ENCODE peak calls at places on chromosomes 16 and 17, in seven cellular contexts. Z is lower leg skin, T is ascending aorta, F is IMR-90, D is NB4, C is HepG2, M is omental fat pad. V is an unnamed sample.

GRCh38 chr17:44793885-44794698 is 35.3 kb downstream of the ADAM11 start:
- DNase-seq in Z (no peak), T (no peak), F (no peak), D (no peak), C (no peak), M (no peak), V (no peak)

GRCh38 chr17:74215332-74215727 is 2.0 kb downstream of the TTYH2 start:
- DNase-seq in Z (no peak), T (no peak), F (no peak), D (no peak), C (no peak), M (no peak), V (no peak)

GRCh38 chr17:51060396-51060795 is 60.3 kb downstream of the SPAG9 start:
- DNase-seq in Z (no peak), T (no peak), F (no peak), D (no peak), C (no peak), M (no peak), V (no peak)

GRCh38 chr17:75688209-75688771 is 21.2 kb downstream of the SAP30BP start:
- DNase-seq in Z (no peak), T (no peak), F (no peak), D (peak; percentile 83), C (no peak), M (no peak), V (no peak)

GRCh38 chr16:27340654-27341053 is 26.9 kb downstream of the IL4R start:
- DNase-seq in Z (no peak), T (no peak), F (no peak), D (no peak), C (no peak), M (no peak), V (no peak)

GRCh38 chr17:50280068-50280467 is 5.8 kb downstream of the TMEM92 start:
- DNase-seq in Z (no peak), T (no peak), F (no peak), D (peak; percentile 50), C (no peak), M (no peak), V (no peak)

GRCh38 chr17:29625037-29625750 is 2.5 kb upstream of the CORO6 start:
- DNase-seq in Z (no peak), T (no peak), F (peak; percentile 35), D (no peak), C (no peak), M (no peak), V (no peak)

GRCh38 chr17:43940630-43941029 is 1.6 kb downstream of the PPY start:
- DNase-seq in Z (no peak), T (no peak), F (peak; percentile 35), D (peak; percentile 59), C (peak; percentile 73), M (no peak), V (no peak)

GRCh38 chr17:79046501-79047280 is 22.7 kb downstream of the C1QTNF1 start:
- DNase-seq in Z (no peak), T (no peak), F (no peak), D (no peak), C (no peak), M (peak; percentile 19), V (no peak)

GRCh38 chr16:19281246-19281645 is 4.3 kb upstream of the CLEC19A start:
- DNase-seq in Z (no peak), T (no peak), F (no peak), D (no peak), C (no peak), M (no peak), V (no peak)

GRCh38 chr17:15271731-15272130 is 6.6 kb upstream of the PMP22 start:
- DNase-seq in Z (no peak), T (peak; percentile 42), F (peak; percentile 65), D (no peak), C (no peak), M (no peak), V (no peak)

GRCh38 chr16:4494746-4495490 is 18.7 kb downstream of the HMOX2 start:
- DNase-seq in Z (no peak), T (no peak), F (peak; percentile 86), D (no peak), C (no peak), M (no peak), V (no peak)

GRCh38 chr17:76270770-76271668 is 5.9 kb downstream of the UBALD2 start:
- DNase-seq in Z (no peak), T (no peak), F (no peak), D (no peak), C (no peak), M (no peak), V (peak; percentile 45)

GRCh38 chr16:12356622-12357365 is 380.3 kb downstream of the SNX29 start:
- DNase-seq in Z (no peak), T (no peak), F (no peak), D (no peak), C (no peak), M (no peak), V (no peak)

GRCh38 chr16:68722119-68723024 is 14.7 kb upstream of the CDH1 start:
- DNase-seq in Z (no peak), T (no peak), F (no peak), D (no peak), C (no peak), M (no peak), V (no peak)

GRCh38 chr17:59465949-59466307 is 99.5 kb upstream of the DHX40 start:
- DNase-seq in Z (no peak), T (no peak), F (no peak), D (no peak), C (no peak), M (no peak), V (no peak)

GRCh38 chr17:50194441-50195195 is 6.8 kb downstream of the COL1A1 start:
- DNase-seq in Z (no peak), T (no peak), F (no peak), D (no peak), C (no peak), M (no peak), V (no peak)

GRCh38 chr16:88770459-88771293 is 14.3 kb downstream of the PIEZO1 start:
- DNase-seq in Z (no peak), T (no peak), F (peak; percentile 87), D (peak; percentile 99), C (peak; percentile 81), M (no peak), V (no peak)

GRCh38 chr17:80455328-80455710 is 21.1 kb downstream of the NPTX1 start:
- DNase-seq in Z (no peak), T (peak; percentile 76), F (peak; percentile 46), D (no peak), C (peak; percentile 64), M (no peak), V (peak; percentile 87)

GRCh38 chr17:45147102-45147580 is 1.1 kb upstream of the HEXIM1 start:
- DNase-seq in Z (no peak), T (peak; percentile 86), F (peak; percentile 62), D (peak; percentile 87), C (no peak), M (no peak), V (peak; percentile 73)

GRCh38 chr16:89507219-89507833 is 877 bp upstream of the SPG7 start:
- DNase-seq in Z (no peak), T (no peak), F (no peak), D (no peak), C (no peak), M (no peak), V (no peak)

GRCh38 chr17:2171725-2172446 is 117.0 kb downstream of the HIC1 start:
- DNase-seq in Z (peak; percentile 57), T (peak; percentile 83), F (peak; percentile 99), D (no peak), C (peak; percentile 82), M (no peak), V (no peak)

GRCh38 chr17:9907131-9907530 is 2.1 kb upstream of the RCVRN start:
- DNase-seq in Z (no peak), T (no peak), F (no peak), D (no peak), C (no peak), M (no peak), V (no peak)

GRCh38 chr17:6072157-6072556 is 2.0 kb downstream of the WSCD1 start:
- DNase-seq in Z (no peak), T (no peak), F (no peak), D (no peak), C (no peak), M (no peak), V (no peak)

GRCh38 chr17:49755681-49756283 is 8.1 kb downstream of the FAM117A start:
- DNase-seq in Z (no peak), T (no peak), F (no peak), D (no peak), C (no peak), M (no peak), V (no peak)

GRCh38 chr17:65856865-65857264 is 295.4 kb upstream of the AXIN2 start:
- DNase-seq in Z (no peak), T (no peak), F (peak; percentile 22), D (no peak), C (no peak), M (no peak), V (no peak)

GRCh38 chr16:4640572-4641305 is 16.1 kb downstream of the MGRN1 start:
- DNase-seq in Z (no peak), T (no peak), F (no peak), D (no peak), C (no peak), M (no peak), V (no peak)

GRCh38 chr17:4317648-4318047 is 48.8 kb downstream of the UBE2G1 start:
- DNase-seq in Z (no peak), T (no peak), F (no peak), D (no peak), C (no peak), M (no peak), V (no peak)

GRCh38 chr16:85767569-85767968 is 16.7 kb upstream of the C16orf74 start:
- DNase-seq in Z (no peak), T (no peak), F (peak; percentile 88), D (peak; percentile 66), C (no peak), M (no peak), V (no peak)

GRCh38 chr16:48231675-48232214 is 12.4 kb upstream of the LONP2 start:
- DNase-seq in Z (no peak), T (no peak), F (peak; percentile 49), D (peak; percentile 64), C (peak; percentile 49), M (no peak), V (peak; percentile 69)
- TF ChIP-seq CTCF in Z (no peak), T (peak; percentile 43), F (peak; percentile 63), D (peak; percentile 87), C (peak; percentile 76), M (no peak), V (peak; percentile 65)

GRCh38 chr16:87056083-87056482 is 261.1 kb downstream of the C16orf95 start:
- DNase-seq in Z (no peak), T (peak; percentile 35), F (peak; percentile 60), D (no peak), C (no peak), M (no peak), V (no peak)
- TF ChIP-seq CTCF in Z (no peak), T (peak; percentile 21), F (peak; percentile 63), D (peak; percentile 5), C (no peak), M (no peak), V (no peak)

GRCh38 chr16:55021595-55022475 is 91.2 kb downstream of the IRX5 start:
- DNase-seq in Z (no peak), T (no peak), F (no peak), D (peak; percentile 65), C (peak; percentile 23), M (no peak), V (no peak)
- TF ChIP-seq CTCF in Z (no peak), T (no peak), F (no peak), D (peak; percentile 33), C (peak; percentile 49), M (no peak), V (no peak)

DNA sequence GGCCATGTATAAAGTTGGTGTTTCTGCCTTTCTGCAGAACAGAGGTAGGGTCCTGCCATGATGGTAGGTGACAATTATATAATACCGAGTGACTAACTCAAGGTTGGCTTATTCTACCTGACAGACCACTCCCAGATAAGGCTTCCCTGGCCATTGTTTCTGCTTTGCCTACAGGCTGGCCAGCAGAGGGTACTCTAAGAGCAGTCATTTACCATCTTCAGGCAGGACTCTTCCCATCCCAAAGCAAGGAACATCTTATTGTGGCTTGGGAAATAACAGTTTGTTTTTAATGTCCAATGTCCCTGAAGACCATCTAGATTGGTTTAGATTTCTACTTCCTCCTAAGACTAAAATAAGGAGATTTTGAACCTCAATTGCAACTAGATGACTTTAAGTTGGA is 74.1 kb downstream of the SNX11 start:
- DNase-seq in Z (no peak), T (no peak), F (peak; percentile 2), D (peak; percentile 21), C (no peak), M (no peak), V (no peak)
- TF ChIP-seq CTCF in Z (no peak), T (no peak), F (peak; percentile 5), D (peak; percentile 7), C (peak; percentile 49), M (no peak), V (peak; percentile 17)

V was measured in GM13976.